ENCODE peak calls at places on chromosomes 7 and 10, in seven cellular contexts. C is CD8-positive, alpha-beta memory T cell; V is colonic mucosa; D is Panc1; U is CD8-positive, alpha-beta T cell; A is left ventricle myocardium inferior; G is HepG2. F is an unnamed sample.

GRCh38 chr7:132865366-132865765 is 216.5 kb downstream of the CHCHD3 start:
- DNase-seq in U (no peak), G (no peak), C (no peak), D (no peak), V (no peak), A (peak; percentile 15), F (no peak)

GRCh38 chr10:101053516-101053915 is 8.3 kb upstream of the KAZALD1 start:
- DNase-seq in G (no peak), A (no peak), C (no peak), D (no peak), U (no peak), V (no peak), F (no peak)

GRCh38 chr10:131184503-131184902 is 127.0 kb downstream of the TCERG1L start:
- DNase-seq in A (no peak), D (no peak), G (no peak), C (no peak), V (no peak), U (no peak), F (no peak)

GRCh38 chr7:15567652-15568051 is 5.8 kb upstream of the AGMO start:
- DNase-seq in C (no peak), U (no peak), A (no peak), V (no peak), G (no peak), D (no peak), F (no peak)

GRCh38 chr7:1463685-1464223 is 4.5 kb upstream of the MICALL2 start:
- DNase-seq in U (no peak), G (no peak), C (no peak), A (no peak), V (peak; percentile 46), D (no peak), F (no peak)

GRCh38 chr10:22984066-22984465 is 56.2 kb downstream of the ARMC3 start:
- DNase-seq in A (no peak), D (no peak), U (no peak), G (no peak), C (no peak), V (no peak), F (no peak)

GRCh38 chr7:68929712-68930395 is 668.4 kb upstream of the AUTS2 start:
- DNase-seq in A (no peak), V (no peak), C (no peak), U (no peak), D (no peak), G (no peak), F (no peak)

GRCh38 chr10:16521311-16522016 is at the start of gene C1QL3:
- DNase-seq in V (no peak), U (no peak), G (no peak), A (no peak), D (no peak), C (no peak), F (no peak)

GRCh38 chr10:101716891-101717659 is 22.1 kb upstream of the FBXW4 start:
- DNase-seq in U (no peak), D (no peak), C (no peak), G (no peak), A (no peak), V (no peak), F (no peak)

GRCh38 chr10:68261132-68261856 is 29.4 kb upstream of the ATOH7 start:
- DNase-seq in U (no peak), A (peak; percentile 76), C (no peak), G (peak; percentile 17), V (peak; percentile 23), D (no peak), F (no peak)

GRCh38 chr10:100760726-100761125 is 15.3 kb downstream of the PAX2 start:
- DNase-seq in A (no peak), G (no peak), C (no peak), U (no peak), V (no peak), D (no peak), F (no peak)

GRCh38 chr7:80098795-80099194 is 35.8 kb upstream of the GNAI1 start:
- DNase-seq in C (no peak), D (no peak), G (no peak), U (no peak), A (no peak), V (no peak), F (no peak)

GRCh38 chr10:84008878-84009277 is 130.4 kb upstream of the GHITM start:
- DNase-seq in G (no peak), A (no peak), V (peak; percentile 46), D (no peak), C (peak; percentile 18), U (peak; percentile 8), F (no peak)

GRCh38 chr7:47771301-47771989 is 176.8 kb downstream of the PKD1L1 start:
- DNase-seq in U (no peak), A (no peak), C (no peak), G (no peak), D (no peak), V (no peak), F (no peak)

GRCh38 chr7:156163747-156164146 is 351.5 kb upstream of the SHH start:
- DNase-seq in G (no peak), V (no peak), U (no peak), C (no peak), D (no peak), A (no peak), F (no peak)

GRCh38 chr7:100155553-100156317 is 2.8 kb downstream of the TRAPPC14 start:
- DNase-seq in D (no peak), C (no peak), V (no peak), G (no peak), U (no peak), A (no peak), F (no peak)

GRCh38 chr10:51547941-51548340 is 151.5 kb downstream of the CSTF2T start:
- DNase-seq in U (no peak), A (no peak), G (no peak), V (no peak), C (no peak), D (no peak), F (no peak)

GRCh38 chr7:151936207-151936606 is 20.0 kb upstream of the GALNTL5 start:
- DNase-seq in G (no peak), A (no peak), V (no peak), C (no peak), D (no peak), U (no peak), F (no peak)

GRCh38 chr10:77493851-77494788 is 143.5 kb downstream of the KCNMA1 start:
- DNase-seq in A (no peak), C (no peak), U (no peak), D (no peak), V (no peak), G (peak; percentile 10), F (no peak)

GRCh38 chr10:103083266-103083976 is 109.7 kb downstream of the NT5C2 start:
- DNase-seq in G (peak; percentile 85), V (no peak), D (no peak), C (no peak), U (no peak), A (no peak), F (no peak)
- H3K4me1 ChIP-seq in G (peaks cover 55% of the 10 kb centered on the region), V (no peaks in the 10 kb centered on the region), D (no peaks in the 10 kb centered on the region), C (no peaks in the 10 kb centered on the region), U (no peaks in the 10 kb centered on the region), A (no peaks in the 10 kb centered on the region), F (no peaks in the 10 kb centered on the region)

GRCh38 chr10:7093368-7093767 is 317.5 kb downstream of the SFMBT2 start:
- DNase-seq in A (no peak), C (no peak), D (no peak), G (no peak), V (no peak), U (no peak), F (no peak)

GRCh38 chr10:7094781-7095180 is 316.1 kb downstream of the SFMBT2 start:
- DNase-seq in U (no peak), V (no peak), C (no peak), D (no peak), A (no peak), G (no peak), F (no peak)

GRCh38 chr10:7098160-7098762 is 312.6 kb downstream of the SFMBT2 start:
- DNase-seq in C (no peak), D (no peak), U (no peak), G (no peak), V (no peak), A (no peak), F (no peak)

GRCh38 chr10:7090529-7090928 is 320.3 kb downstream of the SFMBT2 start:
- DNase-seq in A (no peak), V (no peak), G (no peak), D (no peak), U (no peak), C (no peak), F (no peak)

GRCh38 chr10:7092603-7093002 is 318.2 kb downstream of the SFMBT2 start:
- DNase-seq in G (no peak), A (no peak), C (no peak), U (no peak), V (no peak), D (no peak), F (no peak)
- H3K4me1 ChIP-seq in G (no peaks in the 10 kb centered on the region), A (no peaks in the 10 kb centered on the region), C (no peaks in the 10 kb centered on the region), U (no peaks in the 10 kb centered on the region), V (no peaks in the 10 kb centered on the region), D (no peaks in the 10 kb centered on the region), F (no peaks in the 10 kb centered on the region)

GRCh38 chr10:69458426-69459100 is 7.3 kb downstream of the TSPAN15 start:
- DNase-seq in A (no peak), V (peak; percentile 93), D (no peak), U (no peak), G (no peak), C (no peak), F (no peak)

GRCh38 chr10:69459893-69460575 is 8.8 kb downstream of the TSPAN15 start:
- DNase-seq in D (no peak), C (no peak), V (no peak), U (no peak), G (no peak), A (no peak), F (no peak)

GRCh38 chr10:69459101-69459805 is 8.0 kb downstream of the TSPAN15 start:
- DNase-seq in A (no peak), U (no peak), G (no peak), C (no peak), V (no peak), D (no peak), F (no peak)

GRCh38 chr10:69461327-69462025 is 10.2 kb downstream of the TSPAN15 start:
- DNase-seq in A (no peak), G (no peak), U (no peak), C (no peak), V (no peak), D (no peak), F (no peak)

DNA sequence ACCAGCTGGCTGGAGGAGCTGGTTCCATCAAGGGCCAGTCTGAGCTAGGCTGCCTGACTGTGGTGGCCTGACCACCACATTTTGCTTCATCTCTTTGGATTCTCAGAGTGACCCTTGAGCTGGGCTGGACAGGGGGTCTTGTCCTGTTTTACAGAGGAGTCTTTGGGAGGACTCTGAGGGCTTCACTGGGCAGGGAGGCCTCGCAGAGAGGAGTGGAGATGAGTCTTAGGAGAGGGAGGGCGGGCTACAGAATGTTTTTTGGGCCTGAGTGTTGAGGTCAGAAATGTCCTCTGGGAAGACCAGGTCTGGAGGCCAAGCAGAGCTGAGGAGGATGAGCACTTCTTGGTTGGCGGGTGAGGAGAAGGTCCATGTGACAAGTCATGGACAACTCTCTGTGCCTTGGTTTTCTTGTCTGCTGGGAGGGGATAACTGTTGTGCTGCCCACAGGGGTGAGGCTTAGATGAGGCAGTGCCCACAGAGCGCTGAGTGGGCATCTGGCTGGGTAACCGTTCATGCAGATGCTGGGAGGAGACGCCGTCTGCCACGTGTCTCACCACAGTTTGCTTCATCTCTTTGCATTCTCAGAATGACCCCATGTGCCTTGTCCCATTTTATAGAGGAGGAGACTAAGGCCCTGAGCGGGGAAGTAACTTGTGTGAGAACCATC is 9.4 kb downstream of the TSPAN15 start:
- DNase-seq in V (no peak), G (no peak), D (no peak), C (no peak), U (no peak), A (no peak), F (no peak)
- H3K4me1 ChIP-seq in V (peaks cover 23% of the 10 kb centered on the region), G (peaks cover 16% of the 10 kb centered on the region), D (peaks cover 98% of the 10 kb centered on the region), C (peaks cover 10% of the 10 kb centered on the region), U (no peaks in the 10 kb centered on the region), A (peaks cover 88% of the 10 kb centered on the region), F (no peaks in the 10 kb centered on the region)

GRCh38 chr7:5231811-5232484 is 41.9 kb downstream of the WIPI2 start:
- DNase-seq in D (no peak), V (no peak), G (no peak), C (no peak), U (no peak), A (no peak), F (no peak)
- H3K4me1 ChIP-seq in D (no peaks in the 10 kb centered on the region), V (no peaks in the 10 kb centered on the region), G (no peaks in the 10 kb centered on the region), C (peaks cover 4% of the 10 kb centered on the region), U (peaks cover 30% of the 10 kb centered on the region), A (peaks cover 21% of the 10 kb centered on the region), F (no peaks in the 10 kb centered on the region)